ENCODE peak calls at places on chromosomes 13 and 19, in five cellular contexts. Y, Z, Q, O and W are unnamed samples.

GRCh38 chr19:38193445-38193844 is 30.6 kb downstream of the DPF1 start:
- DNase-seq in Z (no peak), Q (no peak), O (no peak), Y (no peak), W (no peak)

GRCh38 chr19:34686455-34686854 is 9.0 kb downstream of the ZNF302 start:
- DNase-seq in O (no peak), Q (no peak), Y (no peak), Z (no peak), W (no peak)

GRCh38 chr13:112465251-112466131 is 89.3 kb downstream of the SPACA7 start:
- DNase-seq in Q (no peak), Z (no peak), Y (no peak), O (no peak), W (no peak)

GRCh38 chr19:48443731-48444128 is 2.1 kb upstream of the GRWD1 start:
- DNase-seq in Y (no peak), Z (no peak), O (no peak), Q (peak), W (no peak)

GRCh38 chr19:32091196-32091595 is 254.2 kb upstream of the ZNF507 start:
- DNase-seq in O (no peak), Y (no peak), Q (no peak), Z (no peak), W (no peak)

GRCh38 chr13:20258208-20258962 is 26.3 kb upstream of the GJB6 start:
- DNase-seq in Q (no peak), Y (no peak), Z (no peak), O (no peak), W (no peak)

GRCh38 chr19:39232708-39233107 is 12.1 kb downstream of the IFNL3 start:
- DNase-seq in Z (no peak), Y (no peak), O (no peak), Q (no peak), W (no peak)

GRCh38 chr13:98706446-98707110 is 45.9 kb downstream of the SLC15A1 start:
- DNase-seq in O (no peak), Z (no peak), Y (no peak), Q (no peak), W (no peak)

GRCh38 chr19:45021971-45022370 is 16.9 kb upstream of the CLASRP start:
- DNase-seq in Y (peak), Q (no peak), Z (no peak), O (no peak), W (no peak)

GRCh38 chr19:5961969-5962945 is 15.7 kb downstream of the RANBP3 start:
- DNase-seq in Q (no peak), O (peak), Y (no peak), Z (no peak), W (no peak)

GRCh38 chr13:99144306-99144705 is 56.3 kb upstream of the UBAC2 start:
- DNase-seq in O (no peak), Z (no peak), Q (no peak), Y (no peak), W (no peak)

GRCh38 chr13:85653681-85654080 is 145.5 kb downstream of the SLITRK6 start:
- DNase-seq in Y (no peak), O (no peak), Q (no peak), Z (no peak), W (no peak)

GRCh38 chr19:35718345-35719041 is 690 bp downstream of the KMT2B start:
- DNase-seq in Q (peak), Y (no peak), O (no peak), Z (no peak), W (peak)

GRCh38 chr19:928471-929259 is 2.8 kb downstream of the ARID3A start:
- DNase-seq in Z (no peak), Y (peak), Q (peak), O (no peak), W (peak)

GRCh38 chr19:46639356-46640061 is 3.5 kb upstream of the GNG8 start:
- DNase-seq in Z (peak), O (no peak), Q (peak), Y (peak), W (peak)

GRCh38 chr19:38900220-38900629 is 456 bp downstream of the NFKBIB start:
- DNase-seq in Q (no peak), O (no peak), Y (no peak), Z (no peak), W (no peak)

GRCh38 chr13:110682746-110683145 is 23.2 kb downstream of the CARS2 start:
- DNase-seq in O (no peak), Q (no peak), Z (no peak), Y (no peak), W (no peak)

GRCh38 chr19:40592170-40592569 is 9.0 kb upstream of the LTBP4 start:
- DNase-seq in O (no peak), Y (peak), Q (peak), Z (no peak), W (no peak)

GRCh38 chr19:58407658-58408151 is 744 bp upstream of the ZNF584 start:
- DNase-seq in O (no peak), Z (no peak), Q (no peak), Y (no peak), W (no peak)

GRCh38 chr19:33438016-33438671 is 64.6 kb downstream of the CEBPG start:
- DNase-seq in Q (no peak), Y (peak), Z (no peak), O (no peak), W (no peak)

GRCh38 chr13:78586706-78587105 is 16.6 kb downstream of the POU4F1 start:
- DNase-seq in Z (no peak), Q (peak), O (no peak), Y (peak), W (no peak)